ENCODE peak calls at places on chromosomes 12 and 14, in six cellular contexts. One of them, this sample, is unnamed.

GRCh38 chr12:3171195-3171591 is 94.0 kb downstream of the TSPAN9 start:
- DNase-seq in naive thymus-derived CD4-positive, alpha-beta T cell: no peak
- DNase-seq in HCEC 1CT: no peak
- DNase-seq in stimulated activated naive CD4-positive, alpha-beta T cell: no peak
- DNase-seq in GM23248: no peak
- DNase-seq in stimulated activated CD8-positive, alpha-beta memory T cell treated with anti-CD3 and anti-CD28 coated beads, Interleukin-12 subunit alpha, Interleukin-12 subunit beta, amount 100 ng/mL, for 1 hour: no peak
- DNase-seq in this sample: no peak

GRCh38 chr12:132669166-132669879 is 17.8 kb downstream of the POLE start:
- DNase-seq in GM23248: no peak
- DNase-seq in stimulated activated CD8-positive, alpha-beta memory T cell treated with anti-CD3 and anti-CD28 coated beads, Interleukin-12 subunit alpha, Interleukin-12 subunit beta, amount 100 ng/mL, for 1 hour: no peak
- DNase-seq in stimulated activated naive CD4-positive, alpha-beta T cell: no peak
- DNase-seq in naive thymus-derived CD4-positive, alpha-beta T cell: no peak
- DNase-seq in HCEC 1CT: no peak
- DNase-seq in this sample: no peak

GRCh38 chr12:17028348-17028747 is 422.4 kb upstream of the LMO3 start:
- DNase-seq in naive thymus-derived CD4-positive, alpha-beta T cell: no peak
- DNase-seq in GM23248: no peak
- DNase-seq in stimulated activated naive CD4-positive, alpha-beta T cell: no peak
- DNase-seq in stimulated activated CD8-positive, alpha-beta memory T cell treated with anti-CD3 and anti-CD28 coated beads, Interleukin-12 subunit alpha, Interleukin-12 subunit beta, amount 100 ng/mL, for 1 hour: no peak
- DNase-seq in HCEC 1CT: no peak
- DNase-seq in this sample: no peak

GRCh38 chr14:34475163-34475562 is 13.1 kb upstream of the SPTSSA start:
- DNase-seq in stimulated activated CD8-positive, alpha-beta memory T cell treated with anti-CD3 and anti-CD28 coated beads, Interleukin-12 subunit alpha, Interleukin-12 subunit beta, amount 100 ng/mL, for 1 hour: no peak
- DNase-seq in HCEC 1CT: no peak
- DNase-seq in naive thymus-derived CD4-positive, alpha-beta T cell: no peak
- DNase-seq in GM23248: no peak
- DNase-seq in stimulated activated naive CD4-positive, alpha-beta T cell: no peak
- DNase-seq in this sample: no peak

GRCh38 chr12:4320287-4320858 is 640 bp upstream of the TIGAR start:
- DNase-seq in GM23248: no peak
- DNase-seq in naive thymus-derived CD4-positive, alpha-beta T cell: no peak
- DNase-seq in HCEC 1CT: no peak
- DNase-seq in stimulated activated naive CD4-positive, alpha-beta T cell: no peak
- DNase-seq in stimulated activated CD8-positive, alpha-beta memory T cell treated with anti-CD3 and anti-CD28 coated beads, Interleukin-12 subunit alpha, Interleukin-12 subunit beta, amount 100 ng/mL, for 1 hour: no peak
- DNase-seq in this sample: no peak

GRCh38 chr14:66650491-66650911 is 142.6 kb downstream of the GPHN start:
- DNase-seq in stimulated activated CD8-positive, alpha-beta memory T cell treated with anti-CD3 and anti-CD28 coated beads, Interleukin-12 subunit alpha, Interleukin-12 subunit beta, amount 100 ng/mL, for 1 hour: no peak
- DNase-seq in naive thymus-derived CD4-positive, alpha-beta T cell: no peak
- DNase-seq in stimulated activated naive CD4-positive, alpha-beta T cell: no peak
- DNase-seq in HCEC 1CT: no peak
- DNase-seq in GM23248: no peak
- DNase-seq in this sample: no peak

GRCh38 chr12:19744760-19745218 is 305.5 kb downstream of the AEBP2 start:
- DNase-seq in stimulated activated naive CD4-positive, alpha-beta T cell: no peak
- DNase-seq in naive thymus-derived CD4-positive, alpha-beta T cell: no peak
- DNase-seq in GM23248: no peak
- DNase-seq in HCEC 1CT: peak
- DNase-seq in stimulated activated CD8-positive, alpha-beta memory T cell treated with anti-CD3 and anti-CD28 coated beads, Interleukin-12 subunit alpha, Interleukin-12 subunit beta, amount 100 ng/mL, for 1 hour: no peak
- DNase-seq in this sample: no peak

GRCh38 chr12:59973515-59973914 is 377.7 kb downstream of the SLC16A7 start:
- DNase-seq in stimulated activated naive CD4-positive, alpha-beta T cell: no peak
- DNase-seq in HCEC 1CT: peak
- DNase-seq in GM23248: peak
- DNase-seq in naive thymus-derived CD4-positive, alpha-beta T cell: no peak
- DNase-seq in stimulated activated CD8-positive, alpha-beta memory T cell treated with anti-CD3 and anti-CD28 coated beads, Interleukin-12 subunit alpha, Interleukin-12 subunit beta, amount 100 ng/mL, for 1 hour: no peak
- DNase-seq in this sample: no peak

GRCh38 chr14:73461478-73462077 is 3.2 kb upstream of the NUMB start:
- DNase-seq in stimulated activated CD8-positive, alpha-beta memory T cell treated with anti-CD3 and anti-CD28 coated beads, Interleukin-12 subunit alpha, Interleukin-12 subunit beta, amount 100 ng/mL, for 1 hour: no peak
- DNase-seq in naive thymus-derived CD4-positive, alpha-beta T cell: no peak
- DNase-seq in GM23248: no peak
- DNase-seq in stimulated activated naive CD4-positive, alpha-beta T cell: no peak
- DNase-seq in HCEC 1CT: no peak
- DNase-seq in this sample: no peak

GRCh38 chr12:20212658-20213387 is 155.5 kb upstream of the PDE3A start:
- DNase-seq in stimulated activated naive CD4-positive, alpha-beta T cell: no peak
- DNase-seq in GM23248: peak
- DNase-seq in stimulated activated CD8-positive, alpha-beta memory T cell treated with anti-CD3 and anti-CD28 coated beads, Interleukin-12 subunit alpha, Interleukin-12 subunit beta, amount 100 ng/mL, for 1 hour: no peak
- DNase-seq in naive thymus-derived CD4-positive, alpha-beta T cell: no peak
- DNase-seq in HCEC 1CT: peak
- DNase-seq in this sample: peak

GRCh38 chr14:53019391-53019790 is 68.5 kb upstream of the FERMT2 start:
- DNase-seq in GM23248: peak
- DNase-seq in naive thymus-derived CD4-positive, alpha-beta T cell: no peak
- DNase-seq in stimulated activated naive CD4-positive, alpha-beta T cell: no peak
- DNase-seq in HCEC 1CT: no peak
- DNase-seq in stimulated activated CD8-positive, alpha-beta memory T cell treated with anti-CD3 and anti-CD28 coated beads, Interleukin-12 subunit alpha, Interleukin-12 subunit beta, amount 100 ng/mL, for 1 hour: no peak
- DNase-seq in this sample: no peak

GRCh38 chr12:124835652-124836410 is 27.8 kb downstream of the SCARB1 start:
- DNase-seq in HCEC 1CT: no peak
- DNase-seq in stimulated activated CD8-positive, alpha-beta memory T cell treated with anti-CD3 and anti-CD28 coated beads, Interleukin-12 subunit alpha, Interleukin-12 subunit beta, amount 100 ng/mL, for 1 hour: no peak
- DNase-seq in GM23248: no peak
- DNase-seq in stimulated activated naive CD4-positive, alpha-beta T cell: no peak
- DNase-seq in naive thymus-derived CD4-positive, alpha-beta T cell: no peak
- DNase-seq in this sample: no peak

GRCh38 chr14:35215110-35215872 is 76.9 kb upstream of the PSMA6 start:
- DNase-seq in naive thymus-derived CD4-positive, alpha-beta T cell: no peak
- DNase-seq in GM23248: peak
- DNase-seq in stimulated activated CD8-positive, alpha-beta memory T cell treated with anti-CD3 and anti-CD28 coated beads, Interleukin-12 subunit alpha, Interleukin-12 subunit beta, amount 100 ng/mL, for 1 hour: no peak
- DNase-seq in HCEC 1CT: peak
- DNase-seq in stimulated activated naive CD4-positive, alpha-beta T cell: no peak
- DNase-seq in this sample: no peak

GRCh38 chr12:113174461-113175384 is 10.6 kb downstream of the DDX54 start:
- DNase-seq in HCEC 1CT: peak
- DNase-seq in GM23248: peak
- DNase-seq in stimulated activated CD8-positive, alpha-beta memory T cell treated with anti-CD3 and anti-CD28 coated beads, Interleukin-12 subunit alpha, Interleukin-12 subunit beta, amount 100 ng/mL, for 1 hour: peak
- DNase-seq in stimulated activated naive CD4-positive, alpha-beta T cell: peak
- DNase-seq in naive thymus-derived CD4-positive, alpha-beta T cell: peak
- DNase-seq in this sample: peak

GRCh38 chr14:54446201-54446693 is 5.1 kb upstream of the CNIH1 start:
- DNase-seq in stimulated activated naive CD4-positive, alpha-beta T cell: no peak
- DNase-seq in HCEC 1CT: no peak
- DNase-seq in GM23248: no peak
- DNase-seq in naive thymus-derived CD4-positive, alpha-beta T cell: no peak
- DNase-seq in stimulated activated CD8-positive, alpha-beta memory T cell treated with anti-CD3 and anti-CD28 coated beads, Interleukin-12 subunit alpha, Interleukin-12 subunit beta, amount 100 ng/mL, for 1 hour: no peak
- DNase-seq in this sample: no peak